ENCODE peak calls at places on chromosome 15, in four cellular contexts. J, A, W and X are unnamed samples.

GRCh38 chr15:45534821-45535220 is 12.3 kb upstream of the SLC30A4 start:
- DNase-seq in J (no peak), A (no peak), W (no peak), X (peak; percentile 1)

GRCh38 chr15:67953286-67953685 is 100.8 kb upstream of the PIAS1 start:
- DNase-seq in J (no peak), A (no peak), W (no peak), X (no peak)

GRCh38 chr15:38690737-38691332 is 126.2 kb upstream of the RASGRP1 start:
- DNase-seq in J (peak; percentile 60), A (peak; percentile 63), W (peak; percentile 84), X (peak; percentile 9)

GRCh38 chr15:36658321-36658720 is 78.9 kb downstream of the CDIN1 start:
- DNase-seq in J (no peak), A (no peak), W (no peak), X (no peak)

GRCh38 chr15:51869074-51869425 is 39.6 kb downstream of the TMOD3 start:
- DNase-seq in J (no peak), A (no peak), W (no peak), X (no peak)

GRCh38 chr15:40958146-40958545 is 4.9 kb downstream of the CHAC1 start:
- DNase-seq in J (no peak), A (no peak), W (no peak), X (no peak)

GRCh38 chr15:35000511-35000910 is 12.4 kb upstream of the ZNF770 start:
- DNase-seq in J (no peak), A (no peak), W (no peak), X (no peak)

GRCh38 chr15:26355671-26356070 is 417.2 kb downstream of the GABRB3 start:
- DNase-seq in J (no peak), A (no peak), W (peak; percentile 5), X (no peak)

GRCh38 chr15:48283361-48284157 is 47.7 kb upstream of the DUT start:
- DNase-seq in J (no peak), A (no peak), W (no peak), X (no peak)

GRCh38 chr15:31358957-31359721 is 32.5 kb downstream of the KLF13 start:
- DNase-seq in J (no peak), A (no peak), W (no peak), X (no peak)

GRCh38 chr15:26179906-26180305 is 316.8 kb upstream of the ATP10A start:
- DNase-seq in J (no peak), A (no peak), W (peak; percentile 87), X (no peak)

GRCh38 chr15:64870350-64870749 is 28.6 kb downstream of the PLEKHO2 start:
- DNase-seq in J (no peak), A (no peak), W (no peak), X (no peak)

GRCh38 chr15:48641416-48641815 is 4.1 kb downstream of the FBN1 start:
- DNase-seq in J (no peak), A (no peak), W (no peak), X (no peak)

GRCh38 chr15:96066852-96067490 is 263.5 kb upstream of the NR2F2 start:
- DNase-seq in J (no peak), A (no peak), W (no peak), X (no peak)

GRCh38 chr15:50024183-50024795 is 94.7 kb downstream of the ATP8B4 start:
- DNase-seq in J (no peak), A (no peak), W (no peak), X (no peak)

GRCh38 chr15:92166029-92166428 is 227.7 kb upstream of the ST8SIA2 start:
- DNase-seq in J (no peak), A (no peak), W (peak; percentile 37), X (no peak)

GRCh38 chr15:101530224-101530958 is 40.9 kb upstream of the PCSK6 start:
- DNase-seq in J (peak; percentile 18), A (no peak), W (no peak), X (no peak)

GRCh38 chr15:100483370-100483769 is 45.4 kb downstream of the CERS3 start:
- DNase-seq in J (no peak), A (no peak), W (no peak), X (no peak)

GRCh38 chr15:101804941-101805340 is 1.6 kb downstream of the OR4F6 start:
- DNase-seq in J (no peak), A (no peak), W (no peak), X (no peak)

GRCh38 chr15:66779331-66780009 is 77.4 kb downstream of the SMAD6 start:
- DNase-seq in J (no peak), A (no peak), W (no peak), X (no peak)

GRCh38 chr15:45377630-45378148 is 655 bp downstream of the GATM start:
- DNase-seq in J (no peak), A (no peak), W (peak; percentile 21), X (peak; percentile 63)

GRCh38 chr15:77537006-77537405 is 95.7 kb downstream of the LINGO1 start:
- DNase-seq in J (no peak), A (no peak), W (no peak), X (no peak)

GRCh38 chr15:83733206-83733605 is 79.3 kb downstream of the ADAMTSL3 start:
- DNase-seq in J (no peak), A (no peak), W (peak; percentile 95), X (no peak)

GRCh38 chr15:75043509-75044257 is 20.3 kb downstream of the PPCDC start:
- DNase-seq in J (peak; percentile 97), A (no peak), W (no peak), X (peak; percentile 88)

GRCh38 chr15:64854526-64854925 is 12.8 kb downstream of the PLEKHO2 start:
- DNase-seq in J (no peak), A (no peak), W (no peak), X (no peak)

GRCh38 chr15:65420975-65421359 is 1.8 kb downstream of the IGDCC4 start:
- DNase-seq in J (no peak), A (no peak), W (no peak), X (no peak)

GRCh38 chr15:60865507-60865906 is 363.6 kb downstream of the RORA start:
- DNase-seq in J (no peak), A (no peak), W (no peak), X (no peak)

GRCh38 chr15:95799286-95800187 is 531.0 kb upstream of the NR2F2 start:
- DNase-seq in J (no peak), A (no peak), W (no peak), X (no peak)

GRCh38 chr15:66723826-66724731 is 22.0 kb downstream of the SMAD6 start:
- DNase-seq in J (no peak), A (no peak), W (no peak), X (no peak)

GRCh38 chr15:58684036-58684700 is 65.3 kb downstream of the ADAM10 start:
- DNase-seq in J (no peak), A (no peak), W (no peak), X (no peak)

GRCh38 chr15:100900136-100900894 is 18.8 kb upstream of the LRRK1 start:
- DNase-seq in J (no peak), A (no peak), W (no peak), X (no peak)

GRCh38 chr15:60128000-60128376 is 123.9 kb downstream of the FOXB1 start:
- DNase-seq in J (no peak), A (no peak), W (peak; percentile 83), X (no peak)

GRCh38 chr15:74409225-74409624 is 24.5 kb downstream of the SEMA7A start:
- DNase-seq in J (no peak), A (no peak), W (no peak), X (no peak)

GRCh38 chr15:76953913-76954312 is 22.4 kb downstream of the RCN2 start:
- DNase-seq in J (no peak), A (no peak), W (no peak), X (no peak)

GRCh38 chr15:100710213-100710612 is 107.8 kb downstream of the ASB7 start:
- DNase-seq in J (no peak), A (no peak), W (no peak), X (no peak)

GRCh38 chr15:95591886-95592285 is 738.6 kb upstream of the NR2F2 start:
- DNase-seq in J (no peak), A (no peak), W (no peak), X (no peak)

GRCh38 chr15:96331141-96331941 is 841 bp downstream of the NR2F2 start:
- DNase-seq in J (no peak), A (no peak), W (no peak), X (no peak)

GRCh38 chr15:72991026-72991425 is 61.2 kb upstream of the NEO1 start:
- DNase-seq in J (no peak), A (no peak), W (no peak), X (no peak)

GRCh38 chr15:90188914-90189748 is 12.0 kb upstream of the SEMA4B start:
- DNase-seq in J (no peak), A (no peak), W (no peak), X (no peak)
- H3K27ac ChIP-seq in J (no peak overlapping the region), A (no peak overlapping the region), W (no peak overlapping the region), X (no peak overlapping the region)

GRCh38 chr15:71596672-71597071 is 213.7 kb upstream of the NR2E3 start:
- DNase-seq in J (no peak), A (no peak), W (peak; percentile 37), X (no peak)

GRCh38 chr15:71599404-71600225 is 210.7 kb upstream of the NR2E3 start:
- DNase-seq in J (peak; percentile 34), A (no peak), W (no peak), X (no peak)

GRCh38 chr15:71601038-71601869 is 209.1 kb upstream of the NR2E3 start:
- DNase-seq in J (no peak), A (no peak), W (no peak), X (no peak)

GRCh38 chr15:71600237-71600636 is 210.1 kb upstream of the NR2E3 start:
- DNase-seq in J (no peak), A (no peak), W (no peak), X (no peak)

DNA sequence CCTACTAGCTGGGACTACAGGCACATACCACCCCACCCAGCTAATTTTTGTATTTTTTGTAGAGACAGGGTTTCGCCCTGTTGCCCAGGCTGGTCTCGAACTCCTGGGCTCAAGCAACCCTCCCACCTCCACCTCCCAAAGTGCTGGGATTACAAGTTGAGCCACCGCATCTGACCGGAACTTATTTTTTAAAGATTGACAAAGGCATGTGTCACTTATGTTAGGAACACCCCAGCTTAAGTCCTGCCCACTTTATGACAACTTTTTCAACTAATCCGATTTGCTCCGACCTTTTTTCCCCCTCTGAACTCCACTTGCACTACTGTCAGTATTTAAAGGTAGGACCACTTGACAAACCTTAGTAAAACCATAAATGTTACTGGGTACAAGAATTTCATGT is 211.6 kb upstream of the NR2E3 start:
- DNase-seq in J (no peak), A (no peak), W (no peak), X (no peak)
- H3K27ac ChIP-seq in J (no peak overlapping the region), A (no peak overlapping the region), W (no peak overlapping the region), X (no peak overlapping the region)

GRCh38 chr15:62698646-62699045 is 343.9 kb upstream of the TPM1 start:
- DNase-seq in J (no peak), A (no peak), W (no peak), X (no peak)
- H3K27ac ChIP-seq in J (no peak overlapping the region), A (no peak overlapping the region), W (no peak overlapping the region), X (no peak overlapping the region)

DNA sequence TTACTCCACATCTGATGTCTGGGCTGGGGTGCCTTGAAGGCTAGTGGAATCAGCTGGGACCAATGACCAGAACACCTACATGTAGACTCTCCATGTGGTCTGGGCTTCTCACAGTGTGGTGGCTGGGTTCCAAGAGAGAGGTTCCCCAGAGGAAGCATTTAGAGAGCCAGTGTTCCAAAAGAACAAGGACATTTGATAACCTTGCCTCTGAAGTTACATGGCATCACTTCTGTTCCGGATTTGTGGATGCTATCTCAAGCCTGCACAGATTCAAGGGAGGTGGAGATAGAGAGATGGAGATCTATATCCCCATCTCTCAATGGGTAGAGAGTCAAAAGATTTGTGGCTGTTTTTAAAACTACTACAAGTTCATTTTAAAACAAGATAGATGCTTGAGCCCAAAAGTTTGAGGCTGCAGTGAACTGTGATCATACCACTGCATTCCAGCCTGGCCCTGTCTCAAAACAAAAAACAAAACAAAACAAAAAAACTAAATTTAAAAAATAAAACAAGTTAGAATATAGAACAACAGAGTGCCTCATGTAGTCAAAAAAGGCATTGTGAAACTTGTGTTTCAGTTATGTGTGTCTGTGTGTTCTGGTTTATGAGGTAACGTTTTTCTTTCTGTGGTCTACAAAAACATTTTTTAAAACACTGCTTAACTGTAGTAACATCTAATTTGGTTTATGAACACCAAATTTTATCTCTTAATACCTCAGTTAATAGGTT is 44.8 kb downstream of the PDE8A start:
- DNase-seq in J (no peak), A (no peak), W (no peak), X (no peak)
- H3K27ac ChIP-seq in J (no peak overlapping the region), A (no peak overlapping the region), W (no peak overlapping the region), X (peak overlapping the region; percentile 86)